ENCODE peak calls at places on chromosome 14, in four cellular contexts. Q is IMR-90, X is H1, T is mesendoderm. R is an unnamed sample.
A peak's percentile ranks its signal among the peaks of the same experiment; 100 is the strongest.

GRCh38 chr14:36981832-36982528 is 190.4 kb downstream of the SLC25A21 start:
- DNase-seq in Q (peak; percentile 79), X (no peak), T (no peak), R (no peak)

GRCh38 chr14:95291859-95292542 is 27.7 kb downstream of the CLMN start:
- DNase-seq in Q (peak; percentile 21), X (no peak), T (no peak), R (peak; percentile 18)

GRCh38 chr14:99234982-99235491 is 37.0 kb downstream of the BCL11B start:
- DNase-seq in Q (no peak), X (peak; percentile 79), T (peak; percentile 96), R (peak; percentile 92)

GRCh38 chr14:72715910-72716268 is 178.0 kb downstream of the DPF3 start:
- DNase-seq in Q (no peak), X (no peak), T (no peak), R (no peak)

GRCh38 chr14:39094515-39094914 is 8.5 kb downstream of the SEC23A start:
- DNase-seq in Q (no peak), X (no peak), T (no peak), R (no peak)

GRCh38 chr14:65946494-65946893 is 534.0 kb downstream of the FUT8 start:
- DNase-seq in Q (no peak), X (no peak), T (peak; percentile 16), R (no peak)

GRCh38 chr14:69501362-69501964 is 16.9 kb downstream of the PLEKHD1 start:
- DNase-seq in Q (peak; percentile 15), X (no peak), T (no peak), R (no peak)

GRCh38 chr14:21123429-21123828 is 22.6 kb downstream of the TMEM253 start:
- DNase-seq in Q (no peak), X (no peak), T (no peak), R (no peak)

GRCh38 chr14:104967414-104968152 is 10.6 kb downstream of the AHNAK2 start:
- DNase-seq in Q (no peak), X (peak; percentile 80), T (peak; percentile 58), R (peak; percentile 64)

GRCh38 chr14:95730126-95730525 is 16.2 kb upstream of the TCL1A start:
- DNase-seq in Q (no peak), X (no peak), T (no peak), R (no peak)

GRCh38 chr14:73227812-73228781 is 9.2 kb upstream of the PAPLN start:
- DNase-seq in Q (peak; percentile 95), X (no peak), T (peak; percentile 27), R (peak; percentile 60)

GRCh38 chr14:103884854-103885253 is 37.5 kb upstream of the PPP1R13B start:
- DNase-seq in Q (no peak), X (no peak), T (no peak), R (no peak)

GRCh38 chr14:104675447-104675846 is 14.0 kb upstream of the INF2 start:
- DNase-seq in Q (no peak), X (no peak), T (no peak), R (no peak)

GRCh38 chr14:55366271-55366670 is 45.4 kb downstream of the ATG14 start:
- DNase-seq in Q (peak; percentile 85), X (no peak), T (no peak), R (no peak)

GRCh38 chr14:70897475-70897874 is 9.8 kb upstream of the PCNX1 start:
- DNase-seq in Q (peak; percentile 91), X (no peak), T (no peak), R (no peak)

GRCh38 chr14:96670391-96670790 is 126.8 kb upstream of the VRK1 start:
- DNase-seq in Q (no peak), X (peak; percentile 22), T (no peak), R (no peak)

GRCh38 chr14:50397461-50398196 is 948 bp upstream of the CDKL1 start:
- DNase-seq in Q (no peak), X (no peak), T (no peak), R (no peak)

GRCh38 chr14:93752980-93753561 is 35.2 kb downstream of the PRIMA1 start:
- DNase-seq in Q (no peak), X (no peak), T (no peak), R (no peak)

GRCh38 chr14:94062344-94062904 is 18.6 kb downstream of the DDX24 start:
- DNase-seq in Q (peak; percentile 64), X (no peak), T (peak; percentile 82), R (no peak)

GRCh38 chr14:23827100-23827892 is 126.3 kb upstream of the DHRS4 start:
- DNase-seq in Q (no peak), X (no peak), T (no peak), R (no peak)

GRCh38 chr14:31933716-31934115 is 143.4 kb upstream of the ARHGAP5 start:
- DNase-seq in Q (peak; percentile 36), X (no peak), T (no peak), R (no peak)

GRCh38 chr14:105317546-105317945 is 3.0 kb downstream of the PACS2 start:
- DNase-seq in Q (peak; percentile 53), X (no peak), T (no peak), R (no peak)

GRCh38 chr14:101947577-101947903 is 16.8 kb upstream of the DYNC1H1 start:
- DNase-seq in Q (no peak), X (no peak), T (no peak), R (no peak)

GRCh38 chr14:43587183-43587582 is 919.9 kb downstream of the FSCB start:
- DNase-seq in Q (no peak), X (no peak), T (peak; percentile 6), R (peak; percentile 27)

GRCh38 chr14:67569651-67570290 is 30.3 kb downstream of the PIGH start:
- DNase-seq in Q (no peak), X (no peak), T (no peak), R (no peak)

GRCh38 chr14:95500772-95501401 is 15.6 kb downstream of the SYNE3 start:
- DNase-seq in Q (peak; percentile 90), X (no peak), T (no peak), R (no peak)

GRCh38 chr14:93764211-93764659 is 24.1 kb downstream of the PRIMA1 start:
- DNase-seq in Q (peak; percentile 20), X (no peak), T (no peak), R (no peak)

GRCh38 chr14:69685217-69685616 is 73.8 kb downstream of the SUSD6 start:
- DNase-seq in Q (peak; percentile 84), X (no peak), T (no peak), R (no peak)

GRCh38 chr14:44564908-44565307 is 57.8 kb upstream of the FSCB start:
- DNase-seq in Q (peak; percentile 6), X (no peak), T (no peak), R (no peak)

GRCh38 chr14:70808402-70809237 is 693 bp downstream of the MAP3K9 start:
- DNase-seq in Q (no peak), X (peak; percentile 73), T (peak; percentile 37), R (peak; percentile 67)

GRCh38 chr14:22796087-22796707 is 19.0 kb downstream of the SLC7A7 start:
- DNase-seq in Q (no peak), X (no peak), T (no peak), R (no peak)
- H4K5ac ChIP-seq in Q (no peak overlapping the region), X (no peak overlapping the region), T (no peak overlapping the region), R (no peak overlapping the region)

GRCh38 chr14:84988391-84988790 is 541.6 kb upstream of the FLRT2 start:
- DNase-seq in Q (no peak), X (no peak), T (peak; percentile 68), R (no peak)

DNA sequence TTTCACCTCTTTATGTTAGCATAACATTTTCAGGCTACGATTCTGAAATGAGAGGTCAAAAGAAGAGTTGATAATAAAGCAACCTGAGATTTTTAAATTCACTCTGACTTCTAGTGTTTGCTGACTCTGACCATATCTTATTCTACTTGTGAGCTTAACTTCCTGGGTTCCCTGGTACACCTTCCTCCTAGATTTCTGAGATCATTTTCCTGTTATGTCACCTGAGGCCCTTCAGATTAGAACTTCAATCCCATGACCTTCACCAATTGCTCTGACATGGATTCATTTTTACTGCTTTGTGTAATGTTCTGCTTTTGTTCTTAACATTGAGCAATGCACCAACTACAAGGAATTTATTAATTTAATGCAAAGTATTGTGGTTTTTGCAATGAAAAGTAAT is 542.9 kb upstream of the FLRT2 start:
- DNase-seq in Q (no peak), X (no peak), T (no peak), R (no peak)
- H4K5ac ChIP-seq in Q (no peak overlapping the region), X (no peak overlapping the region), T (no peak overlapping the region), R (no peak overlapping the region)

DNA sequence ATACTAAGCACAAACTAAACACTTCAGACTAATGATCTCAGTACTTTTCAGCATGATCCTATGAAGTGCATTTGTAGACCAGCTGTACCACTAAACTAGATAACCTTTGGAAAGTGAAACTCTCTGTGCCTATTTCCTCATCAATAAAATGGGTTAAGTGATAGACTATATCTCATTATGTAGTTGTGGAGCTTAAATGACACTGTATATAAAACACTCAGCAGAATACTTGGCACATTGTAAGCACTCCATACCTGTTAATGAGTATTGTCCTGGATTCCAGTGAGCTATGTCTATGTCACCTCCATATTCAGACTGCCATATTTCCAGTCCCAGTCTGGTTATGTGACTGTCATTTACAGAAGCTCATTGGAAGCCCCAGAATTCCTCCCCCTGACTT is 44.4 kb downstream of the RTN1 start:
- DNase-seq in Q (no peak), X (no peak), T (no peak), R (no peak)
- H4K5ac ChIP-seq in Q (no peak overlapping the region), X (no peak overlapping the region), T (no peak overlapping the region), R (no peak overlapping the region)

GRCh38 chr14:56416213-56416612 is 163.4 kb upstream of the TMEM260 start:
- DNase-seq in Q (no peak), X (no peak), T (no peak), R (no peak)

GRCh38 chr14:56412453-56413434 is 166.9 kb upstream of the TMEM260 start:
- DNase-seq in Q (no peak), X (no peak), T (no peak), R (no peak)

GRCh38 chr14:56417173-56417572 is 162.4 kb upstream of the TMEM260 start:
- DNase-seq in Q (no peak), X (no peak), T (no peak), R (no peak)

GRCh38 chr14:56414231-56414630 is 165.4 kb upstream of the TMEM260 start:
- DNase-seq in Q (no peak), X (no peak), T (no peak), R (no peak)

DNA sequence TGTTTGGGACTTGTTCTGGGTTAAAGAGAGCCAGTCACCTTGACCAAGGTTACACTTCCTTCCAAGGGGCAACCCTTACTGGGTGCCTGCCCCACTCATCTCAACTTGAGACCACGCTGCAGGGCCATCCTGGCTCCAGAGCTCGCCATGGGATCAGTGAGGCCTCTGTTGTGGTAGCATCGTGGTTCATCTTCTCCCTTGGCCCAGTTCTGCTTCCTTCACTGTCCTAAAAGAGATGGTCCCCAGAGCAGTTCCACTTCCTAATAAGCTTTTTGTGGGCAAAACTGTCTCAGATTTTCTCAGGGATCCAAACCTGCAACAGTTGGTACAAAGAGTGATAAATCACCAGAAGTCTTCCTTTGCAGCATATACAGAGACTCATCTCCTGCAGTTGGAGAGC is 165.9 kb upstream of the TMEM260 start:
- DNase-seq in Q (no peak), X (no peak), T (no peak), R (no peak)
- H4K5ac ChIP-seq in Q (no peak overlapping the region), X (no peak overlapping the region), T (no peak overlapping the region), R (no peak overlapping the region)

R was measured in H9.